ENCODE peak calls at places on chromosome 2, in seven cellular contexts. One of them, this sample, is unnamed.

GRCh38 chr2:152221870-152222269 is 46.3 kb upstream of the STAM2 start:
- DNase-seq in sciatic nerve: no peak
- DNase-seq in stimulated activated CD4-positive, alpha-beta T cell treated with anti-CD3 and anti-CD28 coated beads, Interleukin-2, amount 100 ng/mL, for 4 hours: no peak
- DNase-seq in RWPE1: no peak
- DNase-seq in activated gamma-delta T cell treated with Interleukin-2 at 50 U/mL for 16 hours: no peak
- DNase-seq in NCI-H460: no peak
- DNase-seq in HEK293T: no peak
- DNase-seq in this sample: no peak

GRCh38 chr2:26610504-26611335 is 30.4 kb downstream of the CIB4 start:
- DNase-seq in stimulated activated CD4-positive, alpha-beta T cell treated with anti-CD3 and anti-CD28 coated beads, Interleukin-2, amount 100 ng/mL, for 4 hours: no peak
- DNase-seq in RWPE1: no peak
- DNase-seq in sciatic nerve: no peak
- DNase-seq in activated gamma-delta T cell treated with Interleukin-2 at 50 U/mL for 16 hours: no peak
- DNase-seq in HEK293T: no peak
- DNase-seq in NCI-H460: no peak
- DNase-seq in this sample: no peak

GRCh38 chr2:177239934-177240600 is 24.5 kb downstream of the NFE2L2 start:
- DNase-seq in NCI-H460: peak
- DNase-seq in HEK293T: no peak
- DNase-seq in activated gamma-delta T cell treated with Interleukin-2 at 50 U/mL for 16 hours: no peak
- DNase-seq in stimulated activated CD4-positive, alpha-beta T cell treated with anti-CD3 and anti-CD28 coated beads, Interleukin-2, amount 100 ng/mL, for 4 hours: no peak
- DNase-seq in sciatic nerve: no peak
- DNase-seq in RWPE1: no peak
- DNase-seq in this sample: no peak

GRCh38 chr2:166360426-166360825 is 15.3 kb downstream of the SCN9A start:
- DNase-seq in NCI-H460: no peak
- DNase-seq in stimulated activated CD4-positive, alpha-beta T cell treated with anti-CD3 and anti-CD28 coated beads, Interleukin-2, amount 100 ng/mL, for 4 hours: no peak
- DNase-seq in sciatic nerve: no peak
- DNase-seq in activated gamma-delta T cell treated with Interleukin-2 at 50 U/mL for 16 hours: no peak
- DNase-seq in RWPE1: no peak
- DNase-seq in HEK293T: no peak
- DNase-seq in this sample: no peak

GRCh38 chr2:200609027-200609614 is 23.3 kb downstream of the AOX1 start:
- DNase-seq in stimulated activated CD4-positive, alpha-beta T cell treated with anti-CD3 and anti-CD28 coated beads, Interleukin-2, amount 100 ng/mL, for 4 hours: no peak
- DNase-seq in sciatic nerve: no peak
- DNase-seq in HEK293T: no peak
- DNase-seq in activated gamma-delta T cell treated with Interleukin-2 at 50 U/mL for 16 hours: no peak
- DNase-seq in RWPE1: peak
- DNase-seq in NCI-H460: no peak
- DNase-seq in this sample: peak

GRCh38 chr2:232485333-232485756 is 2.3 kb downstream of the ECEL1 start:
- DNase-seq in activated gamma-delta T cell treated with Interleukin-2 at 50 U/mL for 16 hours: no peak
- DNase-seq in stimulated activated CD4-positive, alpha-beta T cell treated with anti-CD3 and anti-CD28 coated beads, Interleukin-2, amount 100 ng/mL, for 4 hours: no peak
- DNase-seq in RWPE1: no peak
- DNase-seq in HEK293T: no peak
- DNase-seq in NCI-H460: no peak
- DNase-seq in sciatic nerve: peak
- DNase-seq in this sample: no peak

GRCh38 chr2:159574246-159574645 is 42.1 kb downstream of the BAZ2B start:
- DNase-seq in sciatic nerve: no peak
- DNase-seq in stimulated activated CD4-positive, alpha-beta T cell treated with anti-CD3 and anti-CD28 coated beads, Interleukin-2, amount 100 ng/mL, for 4 hours: no peak
- DNase-seq in RWPE1: no peak
- DNase-seq in NCI-H460: peak
- DNase-seq in HEK293T: no peak
- DNase-seq in activated gamma-delta T cell treated with Interleukin-2 at 50 U/mL for 16 hours: no peak
- DNase-seq in this sample: peak

GRCh38 chr2:127145255-127145899 is 38.4 kb upstream of the BIN1 start:
- DNase-seq in activated gamma-delta T cell treated with Interleukin-2 at 50 U/mL for 16 hours: no peak
- DNase-seq in sciatic nerve: no peak
- DNase-seq in RWPE1: no peak
- DNase-seq in NCI-H460: no peak
- DNase-seq in stimulated activated CD4-positive, alpha-beta T cell treated with anti-CD3 and anti-CD28 coated beads, Interleukin-2, amount 100 ng/mL, for 4 hours: no peak
- DNase-seq in HEK293T: no peak
- DNase-seq in this sample: no peak

GRCh38 chr2:30756051-30756719 is 51.1 kb downstream of the CAPN13 start:
- DNase-seq in RWPE1: peak
- DNase-seq in activated gamma-delta T cell treated with Interleukin-2 at 50 U/mL for 16 hours: no peak
- DNase-seq in sciatic nerve: no peak
- DNase-seq in stimulated activated CD4-positive, alpha-beta T cell treated with anti-CD3 and anti-CD28 coated beads, Interleukin-2, amount 100 ng/mL, for 4 hours: no peak
- DNase-seq in NCI-H460: no peak
- DNase-seq in HEK293T: no peak
- DNase-seq in this sample: peak

GRCh38 chr2:237291138-237291792 is 122.7 kb downstream of the COL6A3 start:
- DNase-seq in NCI-H460: peak
- DNase-seq in RWPE1: peak
- DNase-seq in HEK293T: peak
- DNase-seq in activated gamma-delta T cell treated with Interleukin-2 at 50 U/mL for 16 hours: no peak
- DNase-seq in sciatic nerve: peak
- DNase-seq in stimulated activated CD4-positive, alpha-beta T cell treated with anti-CD3 and anti-CD28 coated beads, Interleukin-2, amount 100 ng/mL, for 4 hours: peak
- DNase-seq in this sample: peak

GRCh38 chr2:39920318-39920775 is 141.3 kb upstream of the THUMPD2 start:
- DNase-seq in HEK293T: no peak
- DNase-seq in NCI-H460: no peak
- DNase-seq in sciatic nerve: no peak
- DNase-seq in stimulated activated CD4-positive, alpha-beta T cell treated with anti-CD3 and anti-CD28 coated beads, Interleukin-2, amount 100 ng/mL, for 4 hours: no peak
- DNase-seq in activated gamma-delta T cell treated with Interleukin-2 at 50 U/mL for 16 hours: no peak
- DNase-seq in RWPE1: no peak
- DNase-seq in this sample: no peak

GRCh38 chr2:242020196-242021004 is 150.9 kb downstream of the RTP5 start:
- DNase-seq in RWPE1: no peak
- DNase-seq in activated gamma-delta T cell treated with Interleukin-2 at 50 U/mL for 16 hours: no peak
- DNase-seq in NCI-H460: no peak
- DNase-seq in sciatic nerve: peak
- DNase-seq in HEK293T: no peak
- DNase-seq in stimulated activated CD4-positive, alpha-beta T cell treated with anti-CD3 and anti-CD28 coated beads, Interleukin-2, amount 100 ng/mL, for 4 hours: no peak
- DNase-seq in this sample: no peak

GRCh38 chr2:9857814-9858729 is 14.8 kb downstream of the TAF1B start:
- DNase-seq in HEK293T: no peak
- DNase-seq in stimulated activated CD4-positive, alpha-beta T cell treated with anti-CD3 and anti-CD28 coated beads, Interleukin-2, amount 100 ng/mL, for 4 hours: no peak
- DNase-seq in NCI-H460: no peak
- DNase-seq in activated gamma-delta T cell treated with Interleukin-2 at 50 U/mL for 16 hours: no peak
- DNase-seq in RWPE1: no peak
- DNase-seq in sciatic nerve: no peak
- DNase-seq in this sample: no peak

GRCh38 chr2:8000861-8001260 is 681.0 kb upstream of the ID2 start:
- DNase-seq in HEK293T: no peak
- DNase-seq in stimulated activated CD4-positive, alpha-beta T cell treated with anti-CD3 and anti-CD28 coated beads, Interleukin-2, amount 100 ng/mL, for 4 hours: no peak
- DNase-seq in sciatic nerve: no peak
- DNase-seq in NCI-H460: no peak
- DNase-seq in activated gamma-delta T cell treated with Interleukin-2 at 50 U/mL for 16 hours: no peak
- DNase-seq in RWPE1: no peak
- DNase-seq in this sample: no peak

GRCh38 chr2:230905448-230906430 is 19.3 kb downstream of the GPR55 start:
- DNase-seq in sciatic nerve: peak
- DNase-seq in NCI-H460: no peak
- DNase-seq in activated gamma-delta T cell treated with Interleukin-2 at 50 U/mL for 16 hours: peak
- DNase-seq in RWPE1: no peak
- DNase-seq in stimulated activated CD4-positive, alpha-beta T cell treated with anti-CD3 and anti-CD28 coated beads, Interleukin-2, amount 100 ng/mL, for 4 hours: peak
- DNase-seq in HEK293T: no peak
- DNase-seq in this sample: no peak

GRCh38 chr2:201258666-201258999 is 1.7 kb upstream of the CASP8 start:
- DNase-seq in HEK293T: no peak
- DNase-seq in NCI-H460: no peak
- DNase-seq in RWPE1: no peak
- DNase-seq in sciatic nerve: no peak
- DNase-seq in activated gamma-delta T cell treated with Interleukin-2 at 50 U/mL for 16 hours: no peak
- DNase-seq in stimulated activated CD4-positive, alpha-beta T cell treated with anti-CD3 and anti-CD28 coated beads, Interleukin-2, amount 100 ng/mL, for 4 hours: no peak
- DNase-seq in this sample: no peak

GRCh38 chr2:63081404-63081803 is 30.8 kb downstream of the OTX1 start:
- DNase-seq in stimulated activated CD4-positive, alpha-beta T cell treated with anti-CD3 and anti-CD28 coated beads, Interleukin-2, amount 100 ng/mL, for 4 hours: no peak
- DNase-seq in activated gamma-delta T cell treated with Interleukin-2 at 50 U/mL for 16 hours: no peak
- DNase-seq in RWPE1: no peak
- DNase-seq in sciatic nerve: no peak
- DNase-seq in HEK293T: no peak
- DNase-seq in NCI-H460: no peak
- DNase-seq in this sample: no peak

GRCh38 chr2:137836671-137837070 is 127.6 kb upstream of the HNMT start:
- DNase-seq in HEK293T: no peak
- DNase-seq in activated gamma-delta T cell treated with Interleukin-2 at 50 U/mL for 16 hours: no peak
- DNase-seq in NCI-H460: no peak
- DNase-seq in RWPE1: no peak
- DNase-seq in sciatic nerve: no peak
- DNase-seq in stimulated activated CD4-positive, alpha-beta T cell treated with anti-CD3 and anti-CD28 coated beads, Interleukin-2, amount 100 ng/mL, for 4 hours: no peak
- DNase-seq in this sample: no peak

GRCh38 chr2:113707106-113707505 is 49.3 kb downstream of the SLC35F5 start:
- DNase-seq in NCI-H460: no peak
- DNase-seq in stimulated activated CD4-positive, alpha-beta T cell treated with anti-CD3 and anti-CD28 coated beads, Interleukin-2, amount 100 ng/mL, for 4 hours: no peak
- DNase-seq in HEK293T: no peak
- DNase-seq in sciatic nerve: no peak
- DNase-seq in RWPE1: no peak
- DNase-seq in activated gamma-delta T cell treated with Interleukin-2 at 50 U/mL for 16 hours: no peak
- DNase-seq in this sample: no peak

GRCh38 chr2:219000569-219000960 is 7.3 kb upstream of the CRYBA2 start:
- DNase-seq in sciatic nerve: no peak
- DNase-seq in NCI-H460: no peak
- DNase-seq in stimulated activated CD4-positive, alpha-beta T cell treated with anti-CD3 and anti-CD28 coated beads, Interleukin-2, amount 100 ng/mL, for 4 hours: no peak
- DNase-seq in HEK293T: no peak
- DNase-seq in RWPE1: no peak
- DNase-seq in activated gamma-delta T cell treated with Interleukin-2 at 50 U/mL for 16 hours: no peak
- DNase-seq in this sample: no peak

GRCh38 chr2:72004201-72004915 is 143.3 kb downstream of the CYP26B1 start:
- DNase-seq in RWPE1: no peak
- DNase-seq in stimulated activated CD4-positive, alpha-beta T cell treated with anti-CD3 and anti-CD28 coated beads, Interleukin-2, amount 100 ng/mL, for 4 hours: no peak
- DNase-seq in HEK293T: peak
- DNase-seq in NCI-H460: no peak
- DNase-seq in activated gamma-delta T cell treated with Interleukin-2 at 50 U/mL for 16 hours: no peak
- DNase-seq in sciatic nerve: no peak
- DNase-seq in this sample: no peak

GRCh38 chr2:205675861-205676516 is 6.3 kb upstream of the NRP2 start:
- DNase-seq in stimulated activated CD4-positive, alpha-beta T cell treated with anti-CD3 and anti-CD28 coated beads, Interleukin-2, amount 100 ng/mL, for 4 hours: no peak
- DNase-seq in HEK293T: peak
- DNase-seq in RWPE1: peak
- DNase-seq in sciatic nerve: no peak
- DNase-seq in NCI-H460: peak
- DNase-seq in activated gamma-delta T cell treated with Interleukin-2 at 50 U/mL for 16 hours: no peak
- DNase-seq in this sample: no peak

GRCh38 chr2:98036349-98037000 is 40.7 kb upstream of the TMEM131 start:
- DNase-seq in activated gamma-delta T cell treated with Interleukin-2 at 50 U/mL for 16 hours: no peak
- DNase-seq in stimulated activated CD4-positive, alpha-beta T cell treated with anti-CD3 and anti-CD28 coated beads, Interleukin-2, amount 100 ng/mL, for 4 hours: no peak
- DNase-seq in sciatic nerve: no peak
- DNase-seq in HEK293T: no peak
- DNase-seq in NCI-H460: no peak
- DNase-seq in RWPE1: no peak
- DNase-seq in this sample: no peak

GRCh38 chr2:70431948-70432347 is 121.7 kb downstream of the TGFA start:
- DNase-seq in RWPE1: no peak
- DNase-seq in stimulated activated CD4-positive, alpha-beta T cell treated with anti-CD3 and anti-CD28 coated beads, Interleukin-2, amount 100 ng/mL, for 4 hours: no peak
- DNase-seq in HEK293T: no peak
- DNase-seq in NCI-H460: peak
- DNase-seq in activated gamma-delta T cell treated with Interleukin-2 at 50 U/mL for 16 hours: no peak
- DNase-seq in sciatic nerve: no peak
- DNase-seq in this sample: no peak

GRCh38 chr2:73859721-73860586 is 31.2 kb downstream of the STAMBP start:
- DNase-seq in HEK293T: no peak
- DNase-seq in stimulated activated CD4-positive, alpha-beta T cell treated with anti-CD3 and anti-CD28 coated beads, Interleukin-2, amount 100 ng/mL, for 4 hours: peak
- DNase-seq in activated gamma-delta T cell treated with Interleukin-2 at 50 U/mL for 16 hours: no peak
- DNase-seq in NCI-H460: peak
- DNase-seq in sciatic nerve: no peak
- DNase-seq in RWPE1: peak
- DNase-seq in this sample: no peak

GRCh38 chr2:228556707-228557106 is 375.2 kb upstream of the SPHKAP start:
- DNase-seq in NCI-H460: no peak
- DNase-seq in HEK293T: no peak
- DNase-seq in RWPE1: peak
- DNase-seq in activated gamma-delta T cell treated with Interleukin-2 at 50 U/mL for 16 hours: no peak
- DNase-seq in stimulated activated CD4-positive, alpha-beta T cell treated with anti-CD3 and anti-CD28 coated beads, Interleukin-2, amount 100 ng/mL, for 4 hours: no peak
- DNase-seq in sciatic nerve: no peak
- DNase-seq in this sample: no peak

GRCh38 chr2:101823347-101823791 is 125.9 kb downstream of the MAP4K4 start:
- DNase-seq in activated gamma-delta T cell treated with Interleukin-2 at 50 U/mL for 16 hours: peak
- DNase-seq in sciatic nerve: peak
- DNase-seq in RWPE1: peak
- DNase-seq in HEK293T: peak
- DNase-seq in stimulated activated CD4-positive, alpha-beta T cell treated with anti-CD3 and anti-CD28 coated beads, Interleukin-2, amount 100 ng/mL, for 4 hours: peak
- DNase-seq in NCI-H460: peak
- DNase-seq in this sample: no peak

GRCh38 chr2:223196331-223196730 is 144.3 kb downstream of the KCNE4 start:
- DNase-seq in stimulated activated CD4-positive, alpha-beta T cell treated with anti-CD3 and anti-CD28 coated beads, Interleukin-2, amount 100 ng/mL, for 4 hours: no peak
- DNase-seq in HEK293T: no peak
- DNase-seq in RWPE1: no peak
- DNase-seq in sciatic nerve: no peak
- DNase-seq in activated gamma-delta T cell treated with Interleukin-2 at 50 U/mL for 16 hours: no peak
- DNase-seq in NCI-H460: no peak
- DNase-seq in this sample: no peak

GRCh38 chr2:16722677-16723076 is 57.0 kb upstream of the CYRIA start:
- DNase-seq in HEK293T: no peak
- DNase-seq in sciatic nerve: no peak
- DNase-seq in activated gamma-delta T cell treated with Interleukin-2 at 50 U/mL for 16 hours: no peak
- DNase-seq in NCI-H460: no peak
- DNase-seq in stimulated activated CD4-positive, alpha-beta T cell treated with anti-CD3 and anti-CD28 coated beads, Interleukin-2, amount 100 ng/mL, for 4 hours: no peak
- DNase-seq in RWPE1: no peak
- DNase-seq in this sample: no peak

GRCh38 chr2:144426981-144427479 is 92.9 kb downstream of the ZEB2 start:
- DNase-seq in HEK293T: no peak
- DNase-seq in RWPE1: no peak
- DNase-seq in NCI-H460: no peak
- DNase-seq in activated gamma-delta T cell treated with Interleukin-2 at 50 U/mL for 16 hours: no peak
- DNase-seq in stimulated activated CD4-positive, alpha-beta T cell treated with anti-CD3 and anti-CD28 coated beads, Interleukin-2, amount 100 ng/mL, for 4 hours: no peak
- DNase-seq in sciatic nerve: no peak
- DNase-seq in this sample: no peak

GRCh38 chr2:128510701-128511100 is 192.0 kb upstream of the HS6ST1 start:
- DNase-seq in RWPE1: no peak
- DNase-seq in NCI-H460: no peak
- DNase-seq in activated gamma-delta T cell treated with Interleukin-2 at 50 U/mL for 16 hours: no peak
- DNase-seq in HEK293T: no peak
- DNase-seq in stimulated activated CD4-positive, alpha-beta T cell treated with anti-CD3 and anti-CD28 coated beads, Interleukin-2, amount 100 ng/mL, for 4 hours: no peak
- DNase-seq in sciatic nerve: no peak
- DNase-seq in this sample: no peak

GRCh38 chr2:172456002-172456401 is 28.6 kb downstream of the ITGA6 start:
- DNase-seq in NCI-H460: no peak
- DNase-seq in activated gamma-delta T cell treated with Interleukin-2 at 50 U/mL for 16 hours: no peak
- DNase-seq in HEK293T: no peak
- DNase-seq in sciatic nerve: no peak
- DNase-seq in stimulated activated CD4-positive, alpha-beta T cell treated with anti-CD3 and anti-CD28 coated beads, Interleukin-2, amount 100 ng/mL, for 4 hours: no peak
- DNase-seq in RWPE1: no peak
- DNase-seq in this sample: no peak

GRCh38 chr2:3523551-3524041 is 4.3 kb upstream of the ADI1 start:
- DNase-seq in activated gamma-delta T cell treated with Interleukin-2 at 50 U/mL for 16 hours: no peak
- DNase-seq in HEK293T: no peak
- DNase-seq in sciatic nerve: no peak
- DNase-seq in stimulated activated CD4-positive, alpha-beta T cell treated with anti-CD3 and anti-CD28 coated beads, Interleukin-2, amount 100 ng/mL, for 4 hours: no peak
- DNase-seq in RWPE1: peak
- DNase-seq in NCI-H460: no peak
- DNase-seq in this sample: peak

GRCh38 chr2:205656426-205656795 is 25.9 kb upstream of the NRP2 start:
- DNase-seq in sciatic nerve: no peak
- DNase-seq in NCI-H460: no peak
- DNase-seq in activated gamma-delta T cell treated with Interleukin-2 at 50 U/mL for 16 hours: no peak
- DNase-seq in RWPE1: no peak
- DNase-seq in stimulated activated CD4-positive, alpha-beta T cell treated with anti-CD3 and anti-CD28 coated beads, Interleukin-2, amount 100 ng/mL, for 4 hours: no peak
- DNase-seq in HEK293T: no peak
- DNase-seq in this sample: no peak

GRCh38 chr2:26412091-26412673 is 10.5 kb downstream of the DRC1 start:
- DNase-seq in activated gamma-delta T cell treated with Interleukin-2 at 50 U/mL for 16 hours: no peak
- DNase-seq in NCI-H460: peak
- DNase-seq in HEK293T: no peak
- DNase-seq in stimulated activated CD4-positive, alpha-beta T cell treated with anti-CD3 and anti-CD28 coated beads, Interleukin-2, amount 100 ng/mL, for 4 hours: no peak
- DNase-seq in sciatic nerve: no peak
- DNase-seq in RWPE1: no peak
- DNase-seq in this sample: no peak

GRCh38 chr2:43273477-43273876 is 47.1 kb upstream of the ZFP36L2 start:
- DNase-seq in stimulated activated CD4-positive, alpha-beta T cell treated with anti-CD3 and anti-CD28 coated beads, Interleukin-2, amount 100 ng/mL, for 4 hours: no peak
- DNase-seq in HEK293T: no peak
- DNase-seq in activated gamma-delta T cell treated with Interleukin-2 at 50 U/mL for 16 hours: no peak
- DNase-seq in sciatic nerve: no peak
- DNase-seq in RWPE1: no peak
- DNase-seq in NCI-H460: no peak
- DNase-seq in this sample: no peak